ENCODE peak calls at places on chromosomes 6 and 20, in ten cellular contexts. One of them, this sample, is unnamed.

GRCh38 chr6:14763139-14763538 is 482.7 kb upstream of the JARID2 start:
- DNase-seq in fibroblast of lung: peak
- DNase-seq in neural progenitor cell: no peak
- DNase-seq in effector memory CD4-positive, alpha-beta T cell: no peak
- DNase-seq in heart right ventricle: no peak
- DNase-seq in tibial nerve: no peak
- DNase-seq in stomach: no peak
- DNase-seq in bronchial epithelial cell: peak
- DNase-seq in psoas muscle: no peak
- DNase-seq in NT2/D1: no peak
- DNase-seq in this sample: no peak

GRCh38 chr6:125444234-125444949 is 142.6 kb upstream of the HDDC2 start:
- DNase-seq in psoas muscle: peak
- DNase-seq in NT2/D1: no peak
- DNase-seq in stomach: no peak
- DNase-seq in effector memory CD4-positive, alpha-beta T cell: no peak
- DNase-seq in fibroblast of lung: no peak
- DNase-seq in bronchial epithelial cell: no peak
- DNase-seq in tibial nerve: peak
- DNase-seq in neural progenitor cell: no peak
- DNase-seq in heart right ventricle: peak
- DNase-seq in this sample: no peak

GRCh38 chr6:142400495-142400894 is 98.7 kb downstream of the ADGRG6 start:
- DNase-seq in effector memory CD4-positive, alpha-beta T cell: no peak
- DNase-seq in tibial nerve: no peak
- DNase-seq in bronchial epithelial cell: peak
- DNase-seq in NT2/D1: no peak
- DNase-seq in neural progenitor cell: no peak
- DNase-seq in heart right ventricle: no peak
- DNase-seq in stomach: no peak
- DNase-seq in fibroblast of lung: peak
- DNase-seq in psoas muscle: no peak
- DNase-seq in this sample: no peak

GRCh38 chr6:2203264-2203663 is 42.1 kb downstream of the GMDS start:
- DNase-seq in effector memory CD4-positive, alpha-beta T cell: no peak
- DNase-seq in bronchial epithelial cell: no peak
- DNase-seq in neural progenitor cell: no peak
- DNase-seq in NT2/D1: no peak
- DNase-seq in psoas muscle: no peak
- DNase-seq in stomach: no peak
- DNase-seq in fibroblast of lung: no peak
- DNase-seq in heart right ventricle: no peak
- DNase-seq in tibial nerve: no peak
- DNase-seq in this sample: no peak

GRCh38 chr6:138272543-138273305 is 54.4 kb upstream of the PBOV1 start:
- DNase-seq in bronchial epithelial cell: peak
- DNase-seq in fibroblast of lung: peak
- DNase-seq in effector memory CD4-positive, alpha-beta T cell: no peak
- DNase-seq in stomach: no peak
- DNase-seq in tibial nerve: no peak
- DNase-seq in neural progenitor cell: no peak
- DNase-seq in psoas muscle: no peak
- DNase-seq in NT2/D1: no peak
- DNase-seq in heart right ventricle: no peak
- DNase-seq in this sample: no peak

GRCh38 chr6:37047421-37047931 is 42.0 kb downstream of the FGD2 start:
- DNase-seq in psoas muscle: no peak
- DNase-seq in NT2/D1: no peak
- DNase-seq in stomach: no peak
- DNase-seq in fibroblast of lung: no peak
- DNase-seq in bronchial epithelial cell: no peak
- DNase-seq in tibial nerve: no peak
- DNase-seq in effector memory CD4-positive, alpha-beta T cell: no peak
- DNase-seq in neural progenitor cell: no peak
- DNase-seq in heart right ventricle: no peak
- DNase-seq in this sample: no peak

GRCh38 chr20:60046011-60046413 is 87.8 kb downstream of the CDH26 start:
- DNase-seq in effector memory CD4-positive, alpha-beta T cell: no peak
- DNase-seq in neural progenitor cell: no peak
- DNase-seq in fibroblast of lung: peak
- DNase-seq in heart right ventricle: no peak
- DNase-seq in bronchial epithelial cell: peak
- DNase-seq in NT2/D1: no peak
- DNase-seq in tibial nerve: no peak
- DNase-seq in psoas muscle: no peak
- DNase-seq in stomach: no peak
- DNase-seq in this sample: no peak

GRCh38 chr6:75203721-75204120 is 2.1 kb downstream of the COL12A1 start:
- DNase-seq in tibial nerve: no peak
- DNase-seq in NT2/D1: no peak
- DNase-seq in neural progenitor cell: no peak
- DNase-seq in heart right ventricle: no peak
- DNase-seq in bronchial epithelial cell: no peak
- DNase-seq in fibroblast of lung: peak
- DNase-seq in effector memory CD4-positive, alpha-beta T cell: no peak
- DNase-seq in stomach: no peak
- DNase-seq in psoas muscle: no peak
- DNase-seq in this sample: no peak

GRCh38 chr6:139060332-139060731 is 31.8 kb downstream of the ABRACL start:
- DNase-seq in fibroblast of lung: peak
- DNase-seq in psoas muscle: no peak
- DNase-seq in tibial nerve: no peak
- DNase-seq in bronchial epithelial cell: peak
- DNase-seq in neural progenitor cell: no peak
- DNase-seq in effector memory CD4-positive, alpha-beta T cell: no peak
- DNase-seq in stomach: no peak
- DNase-seq in heart right ventricle: no peak
- DNase-seq in NT2/D1: no peak
- DNase-seq in this sample: no peak

GRCh38 chr6:109720336-109720735 is 29.2 kb downstream of the FIG4 start:
- DNase-seq in psoas muscle: no peak
- DNase-seq in NT2/D1: no peak
- DNase-seq in bronchial epithelial cell: no peak
- DNase-seq in fibroblast of lung: no peak
- DNase-seq in tibial nerve: no peak
- DNase-seq in stomach: no peak
- DNase-seq in heart right ventricle: no peak
- DNase-seq in effector memory CD4-positive, alpha-beta T cell: no peak
- DNase-seq in neural progenitor cell: no peak
- DNase-seq in this sample: no peak

GRCh38 chr6:118705799-118706481 is 54.5 kb upstream of the CEP85L start:
- DNase-seq in tibial nerve: no peak
- DNase-seq in effector memory CD4-positive, alpha-beta T cell: no peak
- DNase-seq in neural progenitor cell: peak
- DNase-seq in bronchial epithelial cell: peak
- DNase-seq in fibroblast of lung: peak
- DNase-seq in stomach: no peak
- DNase-seq in NT2/D1: no peak
- DNase-seq in heart right ventricle: no peak
- DNase-seq in psoas muscle: peak
- DNase-seq in this sample: no peak

GRCh38 chr6:89433637-89434499 is 916 bp downstream of the ANKRD6 start:
- DNase-seq in psoas muscle: peak
- DNase-seq in stomach: peak
- DNase-seq in fibroblast of lung: no peak
- DNase-seq in neural progenitor cell: peak
- DNase-seq in heart right ventricle: peak
- DNase-seq in bronchial epithelial cell: no peak
- DNase-seq in tibial nerve: no peak
- DNase-seq in effector memory CD4-positive, alpha-beta T cell: no peak
- DNase-seq in NT2/D1: no peak
- DNase-seq in this sample: no peak

GRCh38 chr6:132220800-132221199 is 180.5 kb downstream of the MOXD1 start:
- DNase-seq in tibial nerve: no peak
- DNase-seq in bronchial epithelial cell: no peak
- DNase-seq in fibroblast of lung: no peak
- DNase-seq in stomach: no peak
- DNase-seq in neural progenitor cell: no peak
- DNase-seq in psoas muscle: no peak
- DNase-seq in heart right ventricle: no peak
- DNase-seq in NT2/D1: no peak
- DNase-seq in effector memory CD4-positive, alpha-beta T cell: no peak
- DNase-seq in this sample: no peak

GRCh38 chr6:112117554-112117953 is 30.2 kb downstream of the FAM229B start:
- DNase-seq in bronchial epithelial cell: peak
- DNase-seq in effector memory CD4-positive, alpha-beta T cell: no peak
- DNase-seq in NT2/D1: no peak
- DNase-seq in fibroblast of lung: peak
- DNase-seq in heart right ventricle: no peak
- DNase-seq in psoas muscle: no peak
- DNase-seq in neural progenitor cell: no peak
- DNase-seq in stomach: no peak
- DNase-seq in tibial nerve: no peak
- DNase-seq in this sample: no peak

GRCh38 chr20:49620364-49621240 is 52.7 kb upstream of the PTGIS start:
- DNase-seq in bronchial epithelial cell: no peak
- DNase-seq in tibial nerve: no peak
- DNase-seq in fibroblast of lung: no peak
- DNase-seq in heart right ventricle: no peak
- DNase-seq in effector memory CD4-positive, alpha-beta T cell: no peak
- DNase-seq in psoas muscle: no peak
- DNase-seq in NT2/D1: no peak
- DNase-seq in stomach: no peak
- DNase-seq in neural progenitor cell: no peak
- DNase-seq in this sample: no peak

GRCh38 chr6:161486326-161486725 is 212.5 kb upstream of the AGPAT4 start:
- DNase-seq in effector memory CD4-positive, alpha-beta T cell: no peak
- DNase-seq in stomach: no peak
- DNase-seq in bronchial epithelial cell: peak
- DNase-seq in NT2/D1: no peak
- DNase-seq in tibial nerve: no peak
- DNase-seq in heart right ventricle: peak
- DNase-seq in fibroblast of lung: peak
- DNase-seq in neural progenitor cell: no peak
- DNase-seq in psoas muscle: peak
- DNase-seq in this sample: no peak

GRCh38 chr20:45014671-45015415 is 48.5 kb downstream of the STK4 start:
- DNase-seq in NT2/D1: no peak
- DNase-seq in psoas muscle: no peak
- DNase-seq in bronchial epithelial cell: no peak
- DNase-seq in neural progenitor cell: no peak
- DNase-seq in tibial nerve: no peak
- DNase-seq in heart right ventricle: no peak
- DNase-seq in effector memory CD4-positive, alpha-beta T cell: no peak
- DNase-seq in stomach: no peak
- DNase-seq in fibroblast of lung: peak
- DNase-seq in this sample: no peak

GRCh38 chr6:147906361-147906760 is 397.9 kb downstream of the SAMD5 start:
- DNase-seq in neural progenitor cell: no peak
- DNase-seq in fibroblast of lung: peak
- DNase-seq in tibial nerve: no peak
- DNase-seq in bronchial epithelial cell: peak
- DNase-seq in NT2/D1: no peak
- DNase-seq in psoas muscle: no peak
- DNase-seq in effector memory CD4-positive, alpha-beta T cell: no peak
- DNase-seq in heart right ventricle: no peak
- DNase-seq in stomach: no peak
- DNase-seq in this sample: no peak

GRCh38 chr6:112014483-112014882 is 39.4 kb upstream of the CCN6 start:
- DNase-seq in fibroblast of lung: peak
- DNase-seq in bronchial epithelial cell: no peak
- DNase-seq in neural progenitor cell: no peak
- DNase-seq in heart right ventricle: no peak
- DNase-seq in psoas muscle: no peak
- DNase-seq in NT2/D1: no peak
- DNase-seq in tibial nerve: no peak
- DNase-seq in stomach: no peak
- DNase-seq in effector memory CD4-positive, alpha-beta T cell: no peak
- DNase-seq in this sample: no peak

DNA sequence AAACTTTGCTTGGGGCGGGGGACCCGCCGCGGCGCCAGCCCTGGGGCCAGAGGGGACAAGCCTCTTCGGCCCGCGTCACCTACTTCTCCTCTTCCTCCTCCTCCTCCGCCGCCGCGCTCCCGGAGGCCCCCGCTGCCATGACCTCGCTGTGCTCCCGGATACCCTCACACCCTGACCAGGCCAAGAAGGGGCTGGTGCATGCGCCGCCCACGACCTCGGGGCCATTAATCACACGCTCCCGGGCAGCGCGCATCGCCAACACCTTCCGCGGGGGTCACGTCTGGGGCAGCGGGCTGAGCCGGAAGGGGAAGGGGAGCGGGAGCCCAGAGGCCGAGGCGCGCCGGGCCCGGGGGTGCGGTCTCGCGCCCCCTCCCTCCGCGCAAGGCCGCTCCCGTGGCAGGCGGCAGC is 350 bp upstream of the CNR1 start:
- DNase-seq in NT2/D1: no peak
- DNase-seq in tibial nerve: no peak
- DNase-seq in bronchial epithelial cell: no peak
- DNase-seq in stomach: no peak
- DNase-seq in fibroblast of lung: no peak
- DNase-seq in heart right ventricle: no peak
- DNase-seq in neural progenitor cell: no peak
- DNase-seq in effector memory CD4-positive, alpha-beta T cell: no peak
- DNase-seq in psoas muscle: no peak
- DNase-seq in this sample: no peak
- H3K4me3 ChIP-seq in NT2/D1: peak
- H3K4me3 ChIP-seq in tibial nerve: peak
- H3K4me3 ChIP-seq in bronchial epithelial cell: peak
- H3K4me3 ChIP-seq in stomach: peak
- H3K4me3 ChIP-seq in fibroblast of lung: peak
- H3K4me3 ChIP-seq in heart right ventricle: peak
- H3K4me3 ChIP-seq in neural progenitor cell: peak
- H3K4me3 ChIP-seq in effector memory CD4-positive, alpha-beta T cell: peak
- H3K4me3 ChIP-seq in psoas muscle: peak
- H3K4me3 ChIP-seq in this sample: peak

GRCh38 chr20:11755071-11755881 is 162.4 kb upstream of the BTBD3 start:
- DNase-seq in tibial nerve: no peak
- DNase-seq in neural progenitor cell: peak
- DNase-seq in NT2/D1: no peak
- DNase-seq in effector memory CD4-positive, alpha-beta T cell: no peak
- DNase-seq in fibroblast of lung: peak
- DNase-seq in stomach: no peak
- DNase-seq in psoas muscle: no peak
- DNase-seq in bronchial epithelial cell: no peak
- DNase-seq in heart right ventricle: no peak
- DNase-seq in this sample: no peak
- H3K4me3 ChIP-seq in tibial nerve: no peak
- H3K4me3 ChIP-seq in neural progenitor cell: no peak
- H3K4me3 ChIP-seq in NT2/D1: no peak
- H3K4me3 ChIP-seq in effector memory CD4-positive, alpha-beta T cell: no peak
- H3K4me3 ChIP-seq in fibroblast of lung: no peak
- H3K4me3 ChIP-seq in stomach: no peak
- H3K4me3 ChIP-seq in psoas muscle: no peak
- H3K4me3 ChIP-seq in bronchial epithelial cell: no peak
- H3K4me3 ChIP-seq in heart right ventricle: no peak
- H3K4me3 ChIP-seq in this sample: no peak

GRCh38 chr6:50851269-50851847 is 32.7 kb downstream of the TFAP2B start:
- DNase-seq in stomach: no peak
- DNase-seq in fibroblast of lung: no peak
- DNase-seq in heart right ventricle: no peak
- DNase-seq in bronchial epithelial cell: no peak
- DNase-seq in tibial nerve: no peak
- DNase-seq in neural progenitor cell: peak
- DNase-seq in effector memory CD4-positive, alpha-beta T cell: no peak
- DNase-seq in psoas muscle: no peak
- DNase-seq in NT2/D1: no peak
- DNase-seq in this sample: no peak
- H3K4me3 ChIP-seq in stomach: no peak
- H3K4me3 ChIP-seq in fibroblast of lung: no peak
- H3K4me3 ChIP-seq in heart right ventricle: no peak
- H3K4me3 ChIP-seq in bronchial epithelial cell: no peak
- H3K4me3 ChIP-seq in tibial nerve: no peak
- H3K4me3 ChIP-seq in neural progenitor cell: peak
- H3K4me3 ChIP-seq in effector memory CD4-positive, alpha-beta T cell: no peak
- H3K4me3 ChIP-seq in psoas muscle: no peak
- H3K4me3 ChIP-seq in NT2/D1: no peak
- H3K4me3 ChIP-seq in this sample: peak

GRCh38 chr6:52306972-52307849 is 22.7 kb upstream of the MCM3 start:
- DNase-seq in heart right ventricle: no peak
- DNase-seq in tibial nerve: no peak
- DNase-seq in psoas muscle: no peak
- DNase-seq in bronchial epithelial cell: no peak
- DNase-seq in fibroblast of lung: no peak
- DNase-seq in neural progenitor cell: no peak
- DNase-seq in effector memory CD4-positive, alpha-beta T cell: no peak
- DNase-seq in stomach: no peak
- DNase-seq in NT2/D1: no peak
- DNase-seq in this sample: no peak
- H3K4me3 ChIP-seq in heart right ventricle: no peak
- H3K4me3 ChIP-seq in tibial nerve: no peak
- H3K4me3 ChIP-seq in psoas muscle: no peak
- H3K4me3 ChIP-seq in bronchial epithelial cell: no peak
- H3K4me3 ChIP-seq in fibroblast of lung: no peak
- H3K4me3 ChIP-seq in neural progenitor cell: peak
- H3K4me3 ChIP-seq in effector memory CD4-positive, alpha-beta T cell: peak
- H3K4me3 ChIP-seq in stomach: no peak
- H3K4me3 ChIP-seq in NT2/D1: no peak
- H3K4me3 ChIP-seq in this sample: no peak

This sample was measured in esophagus squamous epithelium.